ENCODE peak calls at places on chromosome 16, in eight cellular contexts. O is HCT116, A is sigmoid colon, E is breast epithelium, B is body of pancreas, M is spleen, F is endothelial cell of umbilical vein, P is testis. L is an unnamed sample. For H3K4me1, the result is how much of the 10 kb centered on the place peaks cover.

GRCh38 chr16:31079342-31079944 is 5.2 kb downstream of the ZNF646 start:
- DNase-seq in B (no peak), P (no peak), F (no peak), O (no peak), A (no peak), E (no peak), M (peak), L (no peak)

GRCh38 chr16:85898521-85899442 is at the start of gene IRF8:
- DNase-seq in M (peak), E (no peak), O (no peak), B (peak), P (peak), F (peak), A (peak), L (peak)

GRCh38 chr16:79762217-79762616 is 161.7 kb upstream of the MAF start:
- DNase-seq in E (no peak), P (no peak), O (no peak), A (no peak), M (no peak), F (no peak), B (no peak), L (no peak)

GRCh38 chr16:11497329-11497805 is 89.4 kb downstream of the LITAF start:
- DNase-seq in O (peak), P (peak), A (peak), M (peak), B (peak), F (peak), E (peak), L (peak)

GRCh38 chr16:8767176-8767575 is 30.3 kb downstream of the TMEM186 start:
- DNase-seq in M (peak), E (no peak), O (no peak), A (no peak), B (no peak), P (no peak), F (no peak), L (no peak)

GRCh38 chr16:85146922-85147651 is 34.8 kb upstream of the CIBAR2 start:
- DNase-seq in M (no peak), O (no peak), F (no peak), P (peak), B (no peak), A (no peak), E (no peak), L (no peak)

GRCh38 chr16:57405194-57405593 is 627 bp downstream of the CCL17 start:
- DNase-seq in F (no peak), A (no peak), P (no peak), B (no peak), M (no peak), E (no peak), O (no peak), L (no peak)

GRCh38 chr16:64478258-64478906 is 643.5 kb downstream of the CDH11 start:
- DNase-seq in P (no peak), E (no peak), A (no peak), F (peak), M (no peak), B (peak), O (no peak), L (no peak)

GRCh38 chr16:53782148-53782547 is 78.2 kb downstream of the FTO start:
- DNase-seq in O (no peak), M (no peak), E (no peak), P (no peak), B (no peak), F (no peak), A (no peak), L (no peak)

GRCh38 chr16:25051446-25052160 is 36.4 kb upstream of the ARHGAP17 start:
- DNase-seq in P (no peak), O (no peak), A (no peak), F (peak), E (no peak), M (no peak), B (no peak), L (no peak)

GRCh38 chr16:4404967-4405696 is 11.3 kb downstream of the CORO7 start:
- DNase-seq in M (peak), A (peak), E (no peak), B (no peak), F (no peak), P (no peak), O (no peak), L (no peak)

GRCh38 chr16:72111653-72112451 is 18.2 kb downstream of the DHX38 start:
- DNase-seq in O (no peak), E (no peak), M (peak), P (peak), F (no peak), A (no peak), B (no peak), L (no peak)

GRCh38 chr16:85238233-85238647 is 126.0 kb upstream of the CIBAR2 start:
- DNase-seq in E (no peak), M (no peak), P (peak), B (peak), O (no peak), F (peak), A (peak), L (peak)

GRCh38 chr16:85211247-85211910 is 99.1 kb upstream of the CIBAR2 start:
- DNase-seq in O (no peak), F (no peak), B (no peak), M (no peak), P (no peak), A (no peak), E (no peak), L (no peak)

GRCh38 chr16:14375132-14375491 is 254.9 kb downstream of the PARN start:
- DNase-seq in M (no peak), B (no peak), O (no peak), E (no peak), A (no peak), F (no peak), P (no peak), L (no peak)

GRCh38 chr16:56814537-56815432 is 50.2 kb upstream of the SLC12A3 start:
- DNase-seq in P (no peak), F (peak), A (no peak), B (peak), M (no peak), O (no peak), E (no peak), L (no peak)

GRCh38 chr16:35868630-35869029 is 2409.2 kb downstream of the TP53TG3F start:
- DNase-seq in M (no peak), A (no peak), F (no peak), B (no peak), P (no peak), O (no peak), E (no peak), L (no peak)

GRCh38 chr16:12815361-12815760 is 11.7 kb upstream of the CPPED1 start:
- DNase-seq in F (no peak), A (no peak), P (no peak), B (no peak), O (no peak), M (no peak), E (no peak), L (no peak)

GRCh38 chr16:27803775-27804549 is 254.0 kb downstream of the KATNIP start:
- DNase-seq in P (no peak), B (no peak), O (no peak), F (no peak), A (no peak), M (no peak), E (no peak), L (no peak)

GRCh38 chr16:68643847-68644246 is 1.3 kb upstream of the CDH3 start:
- DNase-seq in P (no peak), F (no peak), B (no peak), M (no peak), O (no peak), A (no peak), E (no peak), L (no peak)
- H3K4me1 ChIP-seq in P (under half), F (under half), B (under half), M (under half), O (under half), A (under half), E (under half), L (under half)

GRCh38 chr16:77373726-77374125 is 61.1 kb downstream of the ADAMTS18 start:
- DNase-seq in F (no peak), M (no peak), A (no peak), E (no peak), O (no peak), B (no peak), P (no peak), L (no peak)

GRCh38 chr16:77375396-77375795 is 59.4 kb downstream of the ADAMTS18 start:
- DNase-seq in B (no peak), E (no peak), M (no peak), O (no peak), P (no peak), F (no peak), A (no peak), L (no peak)

GRCh38 chr16:77374384-77374783 is 60.5 kb downstream of the ADAMTS18 start:
- DNase-seq in P (no peak), O (no peak), F (no peak), E (no peak), A (no peak), M (no peak), B (no peak), L (no peak)

DNA sequence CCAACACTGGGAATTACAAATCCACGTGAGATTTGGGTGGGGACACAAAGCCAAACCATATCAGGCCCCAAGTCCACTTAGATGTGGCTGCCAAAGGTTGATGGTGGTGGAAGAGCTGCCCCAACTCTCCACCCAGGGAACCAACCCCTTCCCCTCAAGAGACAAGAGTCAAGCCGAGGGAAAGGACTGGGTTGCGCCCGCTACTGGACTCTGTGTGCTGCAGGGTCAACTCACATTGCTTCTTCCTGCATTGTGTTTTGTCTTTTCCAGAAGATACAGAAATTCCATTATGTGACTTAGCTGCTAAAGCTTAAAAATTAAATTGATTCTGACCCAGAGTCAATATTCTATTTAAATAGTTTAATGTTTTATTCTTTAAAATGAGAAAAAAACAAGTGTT is 58.5 kb downstream of the ADAMTS18 start:
- DNase-seq in P (no peak), A (no peak), E (no peak), B (no peak), F (no peak), O (no peak), M (no peak), L (no peak)
- TF ChIP-seq CTCF in P (no peak), A (no peak), E (no peak), B (no peak), F (peak), O (peak), M (no peak), L (no peak)

GRCh38 chr16:2962334-2963073 is 1.6 kb upstream of the KREMEN2 start:
- DNase-seq in M (peak), P (no peak), O (no peak), A (no peak), F (no peak), B (no peak), E (no peak), L (no peak)

GRCh38 chr16:2963074-2963610 is 933 bp upstream of the KREMEN2 start:
- DNase-seq in B (no peak), A (no peak), O (no peak), E (no peak), F (no peak), P (no peak), M (peak), L (no peak)

GRCh38 chr16:2964416-2965223 is 545 bp downstream of the KREMEN2 start:
- DNase-seq in O (peak), P (peak), E (no peak), F (no peak), A (no peak), M (peak), B (no peak), L (no peak)

GRCh38 chr16:2966043-2966802 is 2.1 kb downstream of the KREMEN2 start:
- DNase-seq in A (no peak), O (no peak), F (no peak), M (peak), P (no peak), B (no peak), E (no peak), L (no peak)

GRCh38 chr16:2963611-2964415 is at the start of gene KREMEN2:
- DNase-seq in A (no peak), E (no peak), F (no peak), B (no peak), M (peak), P (no peak), O (peak), L (no peak)
- TF ChIP-seq POLR2A in A (no peak), E (no peak), F (no peak), B (no peak), M (no peak), P (no peak), O (peak), L (no peak)

GRCh38 chr16:55495616-55496289 is 13.1 kb upstream of the LPCAT2 start:
- DNase-seq in F (no peak), B (no peak), P (no peak), M (no peak), O (no peak), E (no peak), A (no peak), L (peak)
- H3K4me1 ChIP-seq in F (half or more), B (under half), P (under half), M (under half), O (under half), E (under half), A (under half), L (under half)

DNA sequence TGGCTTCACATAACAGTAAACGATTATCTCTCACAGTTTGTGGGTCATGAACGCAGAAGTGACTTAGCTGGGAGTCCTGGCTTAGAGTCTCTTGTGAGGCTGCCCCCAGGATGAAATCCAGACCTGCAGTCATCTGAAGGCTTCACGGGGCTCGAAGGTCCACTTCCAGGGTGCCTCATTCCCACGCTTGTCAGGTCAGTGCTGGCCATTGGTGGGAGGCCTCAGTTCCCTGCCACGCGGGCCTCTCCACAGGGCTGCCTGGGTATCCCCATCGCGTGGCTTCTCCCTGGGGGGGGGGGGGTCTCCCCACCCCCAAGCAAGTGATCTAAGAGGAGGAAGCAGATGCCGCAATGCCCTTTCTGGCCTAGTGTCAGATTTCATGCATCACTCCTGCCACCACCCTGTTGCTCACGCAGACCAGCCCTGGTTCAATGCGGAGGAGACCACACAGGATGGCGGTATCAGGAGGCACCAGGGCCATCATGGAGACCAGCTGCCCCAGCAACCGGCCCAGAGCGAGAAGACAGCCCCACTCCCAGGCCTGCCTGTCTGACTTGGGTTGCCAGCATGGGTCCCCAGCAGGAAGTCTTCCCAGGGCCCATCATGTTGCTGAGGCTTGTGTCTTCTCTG is 77.3 kb upstream of the CDH5 start:
- DNase-seq in E (no peak), P (no peak), O (no peak), M (no peak), F (no peak), B (no peak), A (peak), L (no peak)
- TF ChIP-seq CTCF in E (no peak), P (no peak), O (no peak), M (no peak), F (no peak), B (no peak), A (no peak), L (no peak)

DNA sequence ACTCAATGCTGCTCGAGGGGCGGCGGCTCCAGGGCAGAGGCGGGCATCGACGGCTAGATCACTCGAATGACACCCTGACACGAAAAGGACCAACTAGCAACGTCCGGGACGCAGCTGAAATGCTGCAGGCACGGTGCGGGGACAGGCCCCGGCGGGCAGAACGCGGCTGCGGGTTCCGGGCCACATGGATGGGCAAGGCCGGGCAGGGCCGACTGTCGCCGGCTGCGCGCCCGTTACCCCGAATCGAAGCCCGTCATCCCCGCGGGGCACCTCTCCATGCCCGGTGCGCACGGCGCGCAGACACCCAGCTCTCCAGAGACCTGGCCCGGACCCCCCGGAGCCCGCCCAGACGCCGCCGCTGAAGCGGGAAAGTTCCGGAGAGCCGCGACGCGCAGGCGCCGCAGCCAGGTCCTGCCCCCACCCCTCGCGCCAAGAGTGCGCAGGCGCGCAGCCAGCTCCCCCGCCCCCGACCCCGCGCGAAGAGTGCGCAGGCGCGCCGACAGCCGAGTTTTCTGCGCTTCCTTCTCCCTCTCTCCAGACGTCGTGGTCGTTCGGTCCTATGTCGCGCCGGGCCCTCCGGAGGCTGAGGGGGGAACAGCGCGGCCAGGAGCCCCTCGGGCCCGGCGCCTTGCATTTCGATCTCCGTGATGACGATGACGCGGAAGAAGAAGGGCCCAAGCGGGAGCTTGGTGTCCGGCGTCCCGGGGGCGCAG is at the start of gene TCF25:
- DNase-seq in B (peak), P (peak), E (peak), O (peak), M (peak), A (peak), F (peak), L (peak)
- TF ChIP-seq POLR2A in B (peak), P (peak), E (peak), O (peak), M (peak), A (peak), F (peak), L (peak)